ENCODE peak calls at places on chromosomes 5 and 9, in five cellular contexts. T is thyroid gland, I is adrenal gland, H is stomach, E is A549. M is an unnamed sample.

GRCh38 chr5:106241409-106241808 is 1429.3 kb downstream of the EFNA5 start:
- DNase-seq in T (no peak), I (no peak), H (no peak), E (no peak), M (no peak)

GRCh38 chr9:129490583-129491485 is 130.1 kb downstream of the C9orf50 start:
- DNase-seq in T (peak), I (no peak), H (no peak), E (peak), M (no peak)

GRCh38 chr5:997711-998110 is 10.9 kb upstream of the NKD2 start:
- DNase-seq in T (no peak), I (no peak), H (no peak), E (no peak), M (no peak)

GRCh38 chr9:87909310-87910041 is 8.3 kb upstream of the SPATA31C1 start:
- DNase-seq in T (no peak), I (no peak), H (peak), E (peak), M (no peak)

GRCh38 chr5:138831703-138832102 is 43.4 kb downstream of the LRRTM2 start:
- DNase-seq in T (no peak), I (no peak), H (no peak), E (no peak), M (no peak)

GRCh38 chr5:154071799-154072781 is 33.3 kb downstream of the MFAP3 start:
- DNase-seq in T (peak), I (peak), H (peak), E (peak), M (peak)

GRCh38 chr9:794386-794785 is 47.1 kb upstream of the DMRT1 start:
- DNase-seq in T (no peak), I (no peak), H (no peak), E (no peak), M (no peak)

GRCh38 chr5:169811023-169811422 is 169.3 kb downstream of the INSYN2B start:
- DNase-seq in T (peak), I (no peak), H (no peak), E (no peak), M (no peak)

GRCh38 chr5:34899066-34899465 is 16.2 kb downstream of the RAD1 start:
- DNase-seq in T (no peak), I (no peak), H (no peak), E (no peak), M (no peak)

GRCh38 chr5:135999396-136000139 is 29.2 kb upstream of the TGFBI start:
- DNase-seq in T (no peak), I (peak), H (no peak), E (peak), M (no peak)

GRCh38 chr5:174083041-174083827 is 37.7 kb downstream of the NSG2 start:
- DNase-seq in T (no peak), I (no peak), H (no peak), E (no peak), M (no peak)

GRCh38 chr9:127578952-127579853 is 32.9 kb upstream of the STXBP1 start:
- DNase-seq in T (peak), I (peak), H (peak), E (peak), M (peak)

GRCh38 chr5:133117166-133117929 is 65.5 kb downstream of the HSPA4 start:
- DNase-seq in T (no peak), I (no peak), H (no peak), E (no peak), M (no peak)

GRCh38 chr5:20572560-20572959 is 584.6 kb upstream of the CDH18 start:
- DNase-seq in T (no peak), I (no peak), H (no peak), E (peak), M (no peak)

GRCh38 chr5:59724482-59725392 is 168.8 kb downstream of the PDE4D start:
- DNase-seq in T (peak), I (no peak), H (no peak), E (peak), M (peak)

GRCh38 chr5:58759745-58760144 is 176.9 kb downstream of the RAB3C start:
- DNase-seq in T (no peak), I (no peak), H (no peak), E (no peak), M (no peak)

GRCh38 chr9:35628389-35628991 is 10.3 kb upstream of the CD72 start:
- DNase-seq in T (no peak), I (no peak), H (no peak), E (no peak), M (no peak)

GRCh38 chr5:9166202-9167147 is 379.4 kb downstream of the SEMA5A start:
- DNase-seq in T (no peak), I (no peak), H (no peak), E (no peak), M (no peak)

GRCh38 chr5:113433071-113433470 is 1.7 kb downstream of the TSSK1B start:
- DNase-seq in T (no peak), I (no peak), H (no peak), E (no peak), M (no peak)

GRCh38 chr5:170327168-170327567 is 29.6 kb upstream of the LCP2 start:
- DNase-seq in T (no peak), I (no peak), H (no peak), E (no peak), M (no peak)

GRCh38 chr5:6576861-6577501 is 55.9 kb downstream of the NSUN2 start:
- DNase-seq in T (peak), I (no peak), H (no peak), E (peak), M (no peak)

GRCh38 chr5:157828949-157829639 is 29.9 kb downstream of the CLINT1 start:
- DNase-seq in T (no peak), I (no peak), H (no peak), E (peak), M (no peak)

GRCh38 chr9:21252727-21253547 is 13.1 kb upstream of the IFNA14 start:
- DNase-seq in T (peak), I (peak), H (no peak), E (peak), M (no peak)

GRCh38 chr9:2567922-2568321 is 53.7 kb upstream of the VLDLR start:
- DNase-seq in T (no peak), I (no peak), H (no peak), E (peak), M (no peak)

GRCh38 chr5:92562065-92562464 is 1019.0 kb downstream of the NR2F1-AS1 start:
- DNase-seq in T (no peak), I (no peak), H (no peak), E (no peak), M (no peak)

GRCh38 chr9:15901572-15901971 is 348.7 kb downstream of the CCDC171 start:
- DNase-seq in T (no peak), I (no peak), H (no peak), E (no peak), M (no peak)

GRCh38 chr5:80884851-80885697 is 75.1 kb upstream of the RASGRF2 start:
- DNase-seq in T (no peak), I (no peak), H (no peak), E (no peak), M (no peak)

GRCh38 chr5:55159763-55160492 is at the start of gene GPX8:
- DNase-seq in T (peak), I (peak), H (no peak), E (peak), M (no peak)

GRCh38 chr5:135246923-135247795 is 151.9 kb downstream of the MACROH2A1 start:
- DNase-seq in T (peak), I (peak), H (peak), E (peak), M (no peak)

GRCh38 chr9:69060766-69061165 is 25.2 kb downstream of the FXN start:
- DNase-seq in T (no peak), I (no peak), H (no peak), E (no peak), M (no peak)

GRCh38 chr9:34734720-34735119 is 24.8 kb upstream of the CCL21 start:
- DNase-seq in T (no peak), I (no peak), H (no peak), E (no peak), M (no peak)

GRCh38 chr5:118956727-118957126 is 31.6 kb downstream of the DTWD2 start:
- DNase-seq in T (no peak), I (no peak), H (no peak), E (peak), M (no peak)

GRCh38 chr9:89319015-89319905 is 960 bp downstream of the SECISBP2 start:
- DNase-seq in T (no peak), I (no peak), H (no peak), E (no peak), M (no peak)

GRCh38 chr9:97670586-97670985 is 26.6 kb downstream of the XPA start:
- DNase-seq in T (no peak), I (no peak), H (no peak), E (no peak), M (no peak)

GRCh38 chr9:115973241-115973640 is 180.3 kb upstream of the PAPPA start:
- DNase-seq in T (no peak), I (no peak), H (no peak), E (no peak), M (no peak)

GRCh38 chr5:127919006-127919796 is 164.4 kb upstream of the SLC12A2 start:
- DNase-seq in T (no peak), I (no peak), H (no peak), E (no peak), M (no peak)

GRCh38 chr9:38062498-38063362 is 6.3 kb downstream of the SHB start:
- DNase-seq in T (no peak), I (no peak), H (no peak), E (no peak), M (no peak)

GRCh38 chr5:126368239-126368812 is 54.9 kb upstream of the GRAMD2B start:
- DNase-seq in T (peak), I (no peak), H (no peak), E (no peak), M (no peak)

GRCh38 chr5:16808021-16808420 is 128.1 kb downstream of the MYO10 start:
- DNase-seq in T (no peak), I (no peak), H (no peak), E (no peak), M (no peak)

GRCh38 chr5:12661617-12662370 is 757.5 kb upstream of the CTNND2 start:
- DNase-seq in T (no peak), I (no peak), H (no peak), E (no peak), M (peak)
- TF ChIP-seq POLR2A in T (no peak), I (no peak), H (no peak), E (no peak), M (no peak)

GRCh38 chr5:123546657-123547056 is 34.7 kb downstream of the CSNK1G3 start:
- DNase-seq in T (no peak), I (no peak), H (no peak), E (no peak), M (no peak)

GRCh38 chr5:123540534-123540933 is 28.6 kb downstream of the CSNK1G3 start:
- DNase-seq in T (no peak), I (no peak), H (no peak), E (no peak), M (no peak)

GRCh38 chr5:123543438-123543837 is 31.5 kb downstream of the CSNK1G3 start:
- DNase-seq in T (no peak), I (no peak), H (no peak), E (no peak), M (no peak)

GRCh38 chr5:123549256-123549904 is 37.4 kb downstream of the CSNK1G3 start:
- DNase-seq in T (no peak), I (no peak), H (no peak), E (no peak), M (peak)

DNA sequence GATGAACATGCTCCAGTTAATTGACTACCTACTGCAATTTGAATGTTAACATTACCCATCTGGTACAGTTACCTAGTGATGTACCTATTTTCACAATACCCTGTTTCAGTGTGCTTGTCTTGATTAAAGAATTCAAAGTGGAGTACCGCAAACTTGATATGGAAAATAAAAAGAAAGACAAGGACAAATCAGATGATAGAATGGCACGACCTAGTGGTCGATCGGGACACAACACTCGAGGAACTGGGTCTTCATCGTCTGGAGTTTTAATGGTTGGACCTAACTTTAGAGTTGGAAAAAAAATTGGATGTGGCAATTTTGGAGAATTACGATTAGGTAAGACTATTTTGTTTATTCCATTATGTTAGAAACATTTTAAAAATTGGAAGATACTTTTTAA is 33.5 kb downstream of the CSNK1G3 start:
- DNase-seq in T (no peak), I (no peak), H (no peak), E (peak), M (no peak)
- TF ChIP-seq CTCF in T (no peak), I (peak), H (no peak), E (peak), M (peak)

DNA sequence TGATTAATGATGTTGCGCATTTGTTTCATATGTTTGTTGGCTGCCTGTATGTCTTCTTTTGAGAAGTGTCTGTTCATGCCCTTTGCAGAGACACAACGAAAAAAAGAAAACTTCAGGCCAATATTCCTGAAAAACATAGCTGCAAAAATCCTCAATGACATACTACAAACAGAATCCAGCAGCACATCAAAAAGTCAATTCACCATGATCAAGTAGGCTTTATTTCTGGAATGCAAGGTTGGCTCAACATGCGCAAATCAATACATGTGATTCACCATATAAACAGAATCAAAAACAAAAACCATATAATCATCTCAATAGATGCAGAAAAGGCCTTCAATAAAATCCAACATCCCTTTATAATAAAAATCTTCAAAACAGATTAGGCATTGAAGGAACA is 1.9 kb upstream of the ANKS6 start:
- DNase-seq in T (no peak), I (no peak), H (no peak), E (no peak), M (no peak)
- H3K27ac ChIP-seq in T (no peak), I (no peak), H (no peak), E (no peak), M (no peak)

GRCh38 chr5:83443539-83443938 is 28.0 kb upstream of the VCAN start:
- DNase-seq in T (no peak), I (no peak), H (no peak), E (no peak), M (no peak)

GRCh38 chr5:83444445-83444844 is 27.1 kb upstream of the VCAN start:
- DNase-seq in T (no peak), I (no peak), H (no peak), E (no peak), M (no peak)

GRCh38 chr5:83446253-83446947 is 25.1 kb upstream of the VCAN start:
- DNase-seq in T (no peak), I (no peak), H (no peak), E (no peak), M (no peak)

GRCh38 chr5:83440826-83441225 is 30.7 kb upstream of the VCAN start:
- DNase-seq in T (no peak), I (no peak), H (no peak), E (no peak), M (no peak)

DNA sequence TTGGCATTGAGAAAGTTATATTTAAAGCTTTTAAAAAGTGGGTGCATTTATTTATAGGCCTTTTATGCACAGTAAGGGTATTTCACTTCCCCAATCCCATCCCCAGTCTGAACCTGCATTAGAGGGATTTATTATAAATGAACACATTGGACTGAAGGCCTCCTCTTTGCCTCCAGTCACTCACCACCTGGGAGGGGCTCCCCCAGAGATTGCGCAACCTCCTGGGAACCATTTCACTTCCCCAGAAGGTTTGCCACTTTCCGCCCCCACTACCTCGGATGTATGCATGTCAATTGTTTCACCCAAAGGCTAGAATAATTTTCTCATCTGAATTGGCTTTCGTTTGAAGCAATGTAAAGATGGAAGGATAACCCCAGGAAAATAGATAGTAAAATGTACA is 29.8 kb upstream of the VCAN start:
- DNase-seq in T (no peak), I (no peak), H (no peak), E (no peak), M (no peak)
- TF ChIP-seq POLR2A in T (no peak), I (no peak), H (no peak), E (no peak), M (no peak)

GRCh38 chr9:77763566-77763965 is 115.4 kb upstream of the GNA14 start:
- DNase-seq in T (no peak), I (no peak), H (no peak), E (peak), M (no peak)

GRCh38 chr9:77766587-77766986 is 118.5 kb upstream of the GNA14 start:
- DNase-seq in T (no peak), I (no peak), H (no peak), E (no peak), M (no peak)

GRCh38 chr9:77765781-77766259 is 117.7 kb upstream of the GNA14 start:
- DNase-seq in T (no peak), I (no peak), H (no peak), E (no peak), M (no peak)

GRCh38 chr9:77769246-77769645 is 121.1 kb upstream of the GNA14 start:
- DNase-seq in T (no peak), I (no peak), H (no peak), E (no peak), M (no peak)

DNA sequence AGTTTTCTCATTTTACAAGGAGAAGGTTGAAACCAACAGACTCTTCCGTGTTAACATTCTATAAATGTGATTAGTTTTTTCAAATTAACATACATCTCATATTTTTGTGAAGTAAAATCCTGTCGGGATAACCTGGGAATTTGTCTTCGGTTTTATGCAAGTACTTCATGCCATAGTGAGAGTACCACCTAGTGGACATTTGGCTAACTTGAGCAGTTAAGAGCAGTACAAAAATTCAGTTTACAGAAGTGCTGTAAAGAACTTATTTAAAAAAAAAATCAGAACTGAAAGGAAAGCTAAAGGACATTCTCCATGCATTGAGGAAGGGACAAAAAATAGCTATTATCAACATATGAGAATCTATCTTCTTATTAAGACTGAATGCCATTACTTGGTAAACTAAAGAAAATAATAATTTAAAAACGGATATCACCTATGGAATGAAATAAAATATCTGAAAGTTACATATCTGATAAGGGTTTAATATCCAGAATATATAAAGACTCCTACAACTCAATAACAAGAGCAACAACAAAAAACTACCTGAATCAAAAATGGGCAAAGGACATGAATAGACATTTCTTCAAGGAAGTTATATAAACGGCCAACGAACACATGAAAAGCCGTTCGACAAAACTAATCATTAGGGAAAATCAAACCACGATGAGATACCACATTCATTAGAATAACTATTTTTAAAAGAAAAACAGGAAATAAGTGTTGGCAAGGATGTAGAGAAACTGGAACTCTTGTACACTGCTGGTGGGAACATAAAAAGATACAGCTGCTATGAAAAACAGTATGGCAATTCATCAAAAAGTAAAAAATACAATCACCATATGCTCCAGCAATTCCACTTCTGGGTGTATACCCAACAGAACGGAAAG is 117.0 kb upstream of the GNA14 start:
- DNase-seq in T (no peak), I (no peak), H (no peak), E (peak), M (no peak)
- TF ChIP-seq CTCF in T (no peak), I (peak), H (no peak), E (peak), M (no peak)

GRCh38 chr9:19149230-19149629 is 21.9 kb upstream of the PLIN2 start:
- DNase-seq in T (no peak), I (no peak), H (no peak), E (no peak), M (no peak)
- H3K27ac ChIP-seq in T (no peak), I (no peak), H (no peak), E (no peak), M (no peak)

GRCh38 chr5:150413176-150413901 is 629 bp upstream of the CD74 start:
- DNase-seq in T (no peak), I (no peak), H (no peak), E (no peak), M (no peak)
- TF ChIP-seq POLR2A in T (no peak), I (no peak), H (no peak), E (no peak), M (no peak)